ENCODE peak calls at places on chromosomes 16 and 17, in ten cellular contexts. H is LNCaP clone FGC, O is suprapubic skin, Z is astrocyte of the spinal cord, A is cardiac fibroblast, I is AG04449, W is tibial nerve, Y is ovary, M is endodermal cell, X is AG09309. E is an unnamed sample.

GRCh38 chr16:82633964-82634600 is 7.3 kb downstream of the CDH13 start:
- DNase-seq in X (no peak), O (no peak), Z (peak), W (no peak), Y (no peak), M (peak), I (no peak), H (no peak), A (peak), E (no peak)

GRCh38 chr16:87227651-87228015 is 89.6 kb downstream of the C16orf95 start:
- DNase-seq in W (no peak), Z (no peak), H (no peak), I (no peak), M (no peak), A (peak), Y (no peak), X (no peak), O (no peak), E (no peak)

GRCh38 chr17:7914771-7915610 is 1.1 kb downstream of the RNF227 start:
- DNase-seq in O (no peak), H (peak), M (no peak), I (no peak), Z (peak), A (peak), Y (peak), X (no peak), W (no peak), E (no peak)

GRCh38 chr17:73494096-73494954 is 149.9 kb downstream of the SDK2 start:
- DNase-seq in W (no peak), I (no peak), Y (no peak), O (no peak), A (no peak), Z (no peak), M (no peak), H (no peak), X (no peak), E (no peak)

GRCh38 chr16:81601008-81601428 is 156.4 kb downstream of the CMIP start:
- DNase-seq in I (no peak), W (no peak), Y (no peak), M (no peak), O (no peak), Z (peak), X (no peak), H (no peak), A (peak), E (no peak)

GRCh38 chr17:40936976-40937375 is 470 bp downstream of the KRT23 start:
- DNase-seq in W (no peak), I (no peak), O (no peak), M (peak), Y (no peak), A (no peak), Z (no peak), X (no peak), H (no peak), E (no peak)

GRCh38 chr16:62927122-62927521 is 890.9 kb upstream of the CDH8 start:
- DNase-seq in A (no peak), W (no peak), Z (no peak), X (no peak), Y (no peak), O (no peak), H (no peak), M (no peak), I (no peak), E (no peak)

GRCh38 chr17:82948081-82948511 is 108.3 kb upstream of the ZNF750 start:
- DNase-seq in Y (peak), M (no peak), O (no peak), A (no peak), Z (no peak), I (no peak), W (no peak), X (no peak), H (no peak), E (no peak)

GRCh38 chr17:81503619-81504018 is 9.0 kb downstream of the ACTG1 start:
- DNase-seq in X (no peak), Y (no peak), Z (no peak), M (no peak), W (no peak), I (no peak), O (no peak), A (no peak), H (no peak), E (no peak)

GRCh38 chr17:76811028-76811427 is 57.2 kb upstream of the MGAT5B start:
- DNase-seq in X (no peak), W (no peak), A (no peak), O (no peak), Z (no peak), I (no peak), H (no peak), Y (no peak), M (no peak), E (no peak)

GRCh38 chr17:61452301-61453290 is at the start of gene TBX4:
- DNase-seq in W (no peak), X (no peak), Y (no peak), H (no peak), A (no peak), M (peak), O (no peak), I (no peak), Z (no peak), E (no peak)

GRCh38 chr17:46820592-46821450 is 2.3 kb upstream of the WNT3 start:
- DNase-seq in H (no peak), Y (no peak), X (no peak), M (peak), O (no peak), I (no peak), A (no peak), Z (no peak), W (no peak), E (no peak)

GRCh38 chr17:48144976-48145798 is 37.6 kb downstream of the SNX11 start:
- DNase-seq in W (no peak), I (no peak), O (no peak), Y (no peak), M (no peak), Z (no peak), H (no peak), A (no peak), X (no peak), E (no peak)

GRCh38 chr16:80656731-80657150 is 115.9 kb downstream of the DYNLRB2 start:
- DNase-seq in A (no peak), X (no peak), Y (no peak), M (no peak), O (no peak), W (no peak), H (no peak), I (no peak), Z (no peak), E (no peak)

GRCh38 chr17:49861150-49861884 is 13.4 kb upstream of the TAC4 start:
- DNase-seq in Y (peak), H (no peak), O (no peak), Z (peak), X (no peak), I (no peak), W (no peak), A (peak), M (peak), E (peak)

GRCh38 chr16:73171901-73172619 is 124.1 kb upstream of the ZFHX3 start:
- DNase-seq in Y (no peak), H (no peak), X (no peak), A (no peak), W (no peak), Z (no peak), M (peak), O (no peak), I (no peak), E (no peak)

GRCh38 chr17:72691601-72692000 is 400.9 kb downstream of the SLC39A11 start:
- DNase-seq in O (no peak), Y (no peak), X (peak), I (peak), M (no peak), W (no peak), H (no peak), A (peak), Z (peak), E (peak)

GRCh38 chr17:68346448-68346847 is 55.2 kb downstream of the ARSG start:
- DNase-seq in Y (no peak), Z (no peak), M (no peak), X (no peak), O (no peak), I (no peak), A (no peak), H (no peak), W (no peak), E (no peak)

GRCh38 chr16:89292443-89293078 is 75.1 kb downstream of the ZNF778 start:
- DNase-seq in Z (no peak), O (no peak), W (no peak), X (no peak), Y (no peak), A (no peak), H (no peak), M (peak), I (no peak), E (no peak)

GRCh38 chr17:79478841-79479240 is 132.0 kb downstream of the RBFOX3 start:
- DNase-seq in H (no peak), O (no peak), Y (no peak), I (no peak), W (no peak), Z (no peak), A (no peak), M (no peak), X (no peak), E (no peak)

DNA sequence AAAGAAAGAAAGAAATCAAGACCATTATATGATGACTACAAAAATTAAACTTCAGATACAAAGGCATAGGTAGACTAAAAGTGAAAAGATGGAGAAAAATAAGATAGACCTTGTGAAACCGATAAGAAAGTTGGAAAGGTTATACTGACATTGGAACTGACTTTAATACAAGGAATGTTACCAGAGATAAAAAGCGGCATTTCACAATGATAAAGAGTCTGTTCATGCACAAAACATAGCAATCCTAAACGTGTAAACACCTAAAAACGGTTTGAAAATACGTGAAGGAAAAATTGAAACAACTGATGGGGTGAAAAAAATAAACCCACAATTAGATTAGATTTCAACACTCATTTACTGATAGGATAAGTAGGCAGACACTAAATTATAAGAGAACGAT is 9.6 kb upstream of the ERN1 start:
- DNase-seq in M (no peak), I (no peak), X (no peak), Y (no peak), Z (no peak), O (no peak), A (no peak), W (no peak), H (no peak), E (no peak)
- H3K4me3 ChIP-seq in M (no peak), I (no peak), X (no peak), Y (no peak), Z (no peak), O (no peak), A (no peak), W (no peak), H (no peak), E (no peak)

GRCh38 chr16:20940864-20941634 is 40.5 kb downstream of the LYRM1 start:
- DNase-seq in A (no peak), H (no peak), M (no peak), W (no peak), I (no peak), O (no peak), Y (no peak), X (no peak), Z (no peak), E (no peak)

GRCh38 chr16:20946015-20946629 is 45.6 kb downstream of the LYRM1 start:
- DNase-seq in Y (no peak), X (no peak), I (no peak), O (no peak), H (no peak), A (no peak), M (no peak), W (no peak), Z (no peak), E (no peak)

GRCh38 chr16:20941635-20941926 is 41.0 kb downstream of the LYRM1 start:
- DNase-seq in X (no peak), A (no peak), I (no peak), Z (no peak), Y (no peak), W (no peak), H (no peak), M (no peak), O (no peak), E (no peak)

GRCh38 chr16:20942271-20942670 is 41.7 kb downstream of the LYRM1 start:
- DNase-seq in A (no peak), Z (no peak), W (no peak), X (no peak), H (no peak), Y (no peak), O (no peak), M (no peak), I (no peak), E (no peak)

GRCh38 chr16:20944861-20945390 is 44.4 kb downstream of the LYRM1 start:
- DNase-seq in X (no peak), W (no peak), A (peak), Y (no peak), O (no peak), M (peak), H (no peak), I (no peak), Z (peak), E (no peak)
- TF ChIP-seq CTCF in X (no peak), W (no peak), A (no peak), Y (no peak), O (no peak), M (no peak), H (no peak), I (no peak), Z (peak), E (no peak)

DNA sequence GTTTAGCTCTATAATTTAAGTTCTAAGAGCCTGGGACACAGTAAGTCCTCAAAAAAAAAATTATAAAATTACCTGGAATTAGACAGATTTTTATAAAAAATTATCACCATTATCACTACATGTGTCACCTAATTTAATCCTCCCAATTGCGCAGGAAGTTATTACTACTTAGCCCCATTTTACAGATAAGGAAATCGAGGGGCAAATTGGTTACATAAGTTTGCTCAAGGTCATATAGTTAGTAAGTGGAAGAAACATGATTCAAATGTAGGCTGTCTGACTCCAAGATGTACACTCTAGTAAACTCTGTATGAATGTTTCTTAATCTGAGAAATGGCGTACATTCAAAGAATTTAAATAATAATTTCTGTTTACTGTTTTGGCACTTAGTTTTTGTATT is 2.6 kb downstream of the AATF start:
- DNase-seq in A (no peak), X (no peak), Y (no peak), M (no peak), W (no peak), H (no peak), I (no peak), Z (no peak), O (no peak), E (no peak)
- H3K4me3 ChIP-seq in A (no peak), X (no peak), Y (no peak), M (peak), W (no peak), H (no peak), I (no peak), Z (no peak), O (no peak), E (no peak)

GRCh38 chr17:20009302-20010098 is at the start of gene SPECC1:
- DNase-seq in H (no peak), X (no peak), Z (peak), M (peak), A (peak), Y (peak), I (no peak), W (peak), O (peak), E (peak)
- TF ChIP-seq CTCF in H (peak), X (peak), Z (peak), M (peak), A (peak), Y (peak), I (peak), W (peak), O (peak), E (no peak)

GRCh38 chr16:85173077-85173980 is 61.1 kb upstream of the CIBAR2 start:
- DNase-seq in Z (peak), I (peak), H (no peak), M (peak), W (no peak), X (peak), A (peak), O (no peak), Y (peak), E (no peak)
- H3K4me3 ChIP-seq in Z (peak), I (peak), H (no peak), M (no peak), W (no peak), X (peak), A (no peak), O (peak), Y (no peak), E (peak)

GRCh38 chr16:22138482-22138881 is 23.8 kb upstream of the SDR42E2 start:
- DNase-seq in W (no peak), M (no peak), O (no peak), I (no peak), X (no peak), H (no peak), A (no peak), Y (no peak), Z (no peak), E (no peak)

GRCh38 chr16:22141746-22142145 is 20.6 kb upstream of the SDR42E2 start:
- DNase-seq in Z (no peak), Y (no peak), A (peak), I (no peak), W (no peak), X (no peak), M (peak), H (no peak), O (no peak), E (no peak)

GRCh38 chr16:22139732-22140131 is 22.6 kb upstream of the SDR42E2 start:
- DNase-seq in Y (no peak), I (no peak), H (no peak), O (no peak), M (no peak), A (no peak), Z (no peak), W (no peak), X (no peak), E (no peak)

GRCh38 chr16:22144520-22144919 is 17.8 kb upstream of the SDR42E2 start:
- DNase-seq in M (no peak), Y (no peak), Z (no peak), I (no peak), H (no peak), A (no peak), O (no peak), X (no peak), W (no peak), E (no peak)

DNA sequence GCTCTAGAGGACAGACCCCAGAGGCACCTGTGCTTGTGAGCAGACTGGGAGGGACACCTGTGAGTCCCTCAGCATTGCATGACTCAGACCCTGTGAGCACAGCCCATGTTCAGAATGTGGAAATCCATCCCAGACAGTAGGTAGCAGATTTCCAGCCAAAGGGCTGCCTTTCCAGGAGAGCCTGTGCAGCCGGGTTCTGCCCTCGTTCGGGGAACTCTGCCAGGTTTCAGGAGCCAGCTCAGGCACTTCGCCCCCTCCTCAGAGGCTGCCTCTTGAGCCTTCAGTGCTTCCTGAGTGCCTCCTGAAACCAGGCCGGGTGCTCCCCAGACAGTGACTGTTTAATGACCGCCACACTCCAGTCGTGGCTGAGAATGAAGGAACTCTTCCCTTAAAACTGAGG is 23.3 kb upstream of the SDR42E2 start:
- DNase-seq in I (no peak), A (no peak), Y (no peak), M (no peak), H (no peak), Z (no peak), X (no peak), O (no peak), W (no peak), E (no peak)
- TF ChIP-seq CTCF in I (no peak), A (no peak), Y (no peak), M (no peak), H (no peak), Z (no peak), X (no peak), O (no peak), W (no peak), E (no peak)

GRCh38 chr17:78058581-78058980 is 70.0 kb downstream of the TMC6 start:
- DNase-seq in A (no peak), I (no peak), W (no peak), O (no peak), Y (no peak), M (no peak), Z (no peak), H (no peak), X (no peak), E (no peak)

GRCh38 chr17:78057113-78057740 is 71.3 kb downstream of the TMC6 start:
- DNase-seq in A (no peak), Y (no peak), M (no peak), O (no peak), W (no peak), I (no peak), X (no peak), H (no peak), Z (no peak), E (no peak)

GRCh38 chr17:78063489-78063888 is 65.1 kb downstream of the TMC6 start:
- DNase-seq in Z (no peak), A (no peak), O (no peak), Y (no peak), I (no peak), W (no peak), H (no peak), M (no peak), X (no peak), E (no peak)

GRCh38 chr17:78053777-78054468 is 74.6 kb downstream of the TMC6 start:
- DNase-seq in Z (no peak), H (no peak), M (no peak), O (no peak), W (no peak), Y (no peak), X (no peak), A (no peak), I (no peak), E (no peak)

GRCh38 chr17:78058001-78058400 is 70.6 kb downstream of the TMC6 start:
- DNase-seq in Z (no peak), Y (no peak), O (no peak), I (no peak), X (no peak), M (no peak), H (peak), W (no peak), A (no peak), E (no peak)
- H3K4me3 ChIP-seq in Z (no peak), Y (no peak), O (no peak), I (no peak), X (no peak), M (no peak), H (no peak), W (no peak), A (no peak), E (no peak)

GRCh38 chr16:28531777-28532744 is 6.7 kb downstream of the NUPR1 start:
- DNase-seq in H (peak), A (peak), M (peak), I (no peak), W (peak), O (peak), Z (no peak), X (no peak), Y (no peak), E (no peak)
- TF ChIP-seq CTCF in H (no peak), A (no peak), M (no peak), I (no peak), W (no peak), O (no peak), Z (no peak), X (no peak), Y (no peak), E (no peak)

E was measured in astrocyte of the cerebellum.